ENCODE peak calls at places on chromosome 13, in seven cellular contexts. B is stomach, V is K562, G is tibial nerve, F is transverse colon, E is ovary, K is H1. H is an unnamed sample.

GRCh38 chr13:37617162-37617561 is 18.6 kb upstream of the POSTN start:
- DNase-seq in E (no peak), G (no peak), F (no peak), V (no peak), K (no peak), B (no peak), H (no peak)

GRCh38 chr13:112822851-112823250 is 133.0 kb downstream of the ATP11A start:
- DNase-seq in B (peak), E (no peak), K (no peak), F (no peak), G (no peak), V (no peak), H (no peak)

GRCh38 chr13:47959468-47960088 is 41.5 kb downstream of the SUCLA2 start:
- DNase-seq in F (no peak), E (no peak), G (no peak), K (no peak), B (no peak), V (no peak), H (no peak)

GRCh38 chr13:45205124-45205523 is 4.3 kb upstream of the KCTD4 start:
- DNase-seq in B (no peak), K (no peak), G (no peak), V (no peak), E (no peak), F (no peak), H (no peak)

GRCh38 chr13:79404985-79405384 is 1.1 kb downstream of the RBM26 start:
- DNase-seq in V (no peak), B (no peak), F (no peak), G (no peak), E (no peak), K (no peak), H (no peak)

GRCh38 chr13:70849267-70849666 is 741.0 kb upstream of the KLHL1 start:
- DNase-seq in K (no peak), V (no peak), F (no peak), B (no peak), E (no peak), G (no peak), H (no peak)

GRCh38 chr13:52665325-52665724 is 12.7 kb downstream of the SUGT1 start:
- DNase-seq in V (peak), B (no peak), E (no peak), G (no peak), F (no peak), K (no peak), H (no peak)

GRCh38 chr13:28117689-28118377 is 17.5 kb upstream of the FLT3 start:
- DNase-seq in F (peak), V (no peak), E (no peak), B (peak), K (no peak), G (no peak), H (no peak)

GRCh38 chr13:25446261-25446660 is 74.5 kb downstream of the ATP8A2 start:
- DNase-seq in G (no peak), E (no peak), K (no peak), B (no peak), V (no peak), F (no peak), H (no peak)

GRCh38 chr13:25447396-25447795 is 75.6 kb downstream of the ATP8A2 start:
- DNase-seq in F (no peak), K (no peak), E (no peak), G (no peak), V (no peak), B (no peak), H (no peak)
- TF ChIP-seq CTCF in F (no peak), K (no peak), E (no peak), G (no peak), V (no peak), B (no peak), H (no peak)

DNA sequence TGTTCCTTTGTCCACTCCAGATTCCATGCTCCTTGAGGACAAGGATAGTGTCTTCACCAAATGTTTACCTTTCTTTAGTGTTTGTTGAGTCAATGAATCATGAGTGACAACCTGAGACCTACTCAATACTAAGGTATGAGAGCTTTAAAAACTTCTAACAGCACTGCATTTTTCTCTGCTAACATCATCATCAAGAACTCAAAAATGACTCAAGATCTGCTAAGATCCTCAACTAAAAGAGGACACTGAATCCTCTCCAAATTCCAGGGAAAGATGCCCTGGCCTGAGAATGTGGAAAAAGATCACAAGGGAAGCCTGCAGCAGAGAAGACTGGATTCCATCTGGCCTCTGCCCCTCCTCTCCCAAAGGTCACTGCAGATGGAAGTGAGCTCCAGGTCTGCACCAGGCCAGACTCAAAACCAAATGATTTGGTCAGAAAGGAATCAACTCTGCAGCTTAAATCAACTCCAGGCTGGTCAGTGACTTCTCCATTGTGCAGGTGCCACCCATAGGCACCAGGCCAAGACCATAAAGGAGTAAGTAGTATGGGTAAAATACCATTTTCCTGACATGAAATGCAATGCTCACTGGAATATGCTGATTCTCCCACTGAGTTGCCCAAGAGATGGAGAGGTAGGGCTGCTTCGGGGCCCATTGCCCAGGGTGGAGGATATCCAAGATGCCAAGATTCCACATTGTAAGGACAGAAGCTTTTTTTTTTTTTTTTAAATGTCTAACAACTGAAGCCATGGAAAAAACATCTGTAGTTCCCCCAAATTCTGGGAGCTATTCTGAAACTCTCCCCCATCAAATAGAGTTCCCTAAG is 89.5 kb upstream of the DOCK9 start:
- DNase-seq in F (no peak), K (no peak), V (no peak), B (no peak), G (no peak), E (no peak), H (no peak)
- TF ChIP-seq EP300 in F (no peak), K (no peak), V (no peak), B (no peak), G (no peak), E (no peak), H (peak)

GRCh38 chr13:40992678-40993077 is 26.4 kb downstream of the ELF1 start:
- DNase-seq in V (no peak), K (no peak), E (no peak), G (no peak), B (no peak), F (no peak), H (no peak)

GRCh38 chr13:40995997-40996396 is 23.1 kb downstream of the ELF1 start:
- DNase-seq in G (no peak), F (no peak), K (no peak), B (no peak), V (no peak), E (no peak), H (no peak)

GRCh38 chr13:40994581-40995230 is 24.4 kb downstream of the ELF1 start:
- DNase-seq in F (no peak), V (no peak), E (no peak), G (no peak), B (no peak), K (no peak), H (no peak)

GRCh38 chr13:40993119-40993518 is 26.0 kb downstream of the ELF1 start:
- DNase-seq in V (no peak), B (no peak), G (no peak), F (peak), E (no peak), K (no peak), H (no peak)

DNA sequence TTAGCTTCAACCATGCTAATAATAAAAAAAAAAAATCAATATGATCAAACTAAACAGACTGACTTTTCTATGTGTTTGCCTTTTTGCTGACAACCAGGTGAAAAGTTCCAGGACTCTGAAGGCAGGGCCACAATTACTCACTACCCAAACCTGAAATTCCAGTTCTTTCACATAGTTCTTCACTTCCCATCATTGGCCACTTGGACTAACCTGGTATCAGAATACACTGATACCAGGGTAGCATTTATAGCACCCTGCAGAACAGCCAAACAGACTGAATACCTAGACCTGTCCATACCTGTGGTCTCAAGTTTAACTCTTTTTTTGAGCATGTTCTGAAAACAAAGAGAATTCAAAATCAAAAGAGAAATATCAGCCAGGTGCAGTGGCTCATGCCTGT is 25.1 kb downstream of the ELF1 start:
- DNase-seq in B (peak), V (no peak), F (peak), E (no peak), G (no peak), K (no peak), H (peak)
- TF ChIP-seq CTCF in B (no peak), V (no peak), F (no peak), E (no peak), G (no peak), K (no peak), H (peak)

GRCh38 chr13:99652901-99653300 is 151.6 kb downstream of the TM9SF2 start:
- DNase-seq in F (no peak), B (no peak), K (no peak), E (no peak), G (no peak), V (no peak), H (no peak)
- TF ChIP-seq EP300 in F (no peak), B (no peak), K (no peak), E (no peak), G (no peak), V (no peak), H (no peak)

GRCh38 chr13:40292536-40292935 is 373.9 kb downstream of the FOXO1 start:
- DNase-seq in G (no peak), K (no peak), B (no peak), V (no peak), F (no peak), E (no peak), H (no peak)
- TF ChIP-seq CTCF in G (no peak), K (no peak), B (no peak), V (no peak), F (no peak), E (no peak), H (no peak)

DNA sequence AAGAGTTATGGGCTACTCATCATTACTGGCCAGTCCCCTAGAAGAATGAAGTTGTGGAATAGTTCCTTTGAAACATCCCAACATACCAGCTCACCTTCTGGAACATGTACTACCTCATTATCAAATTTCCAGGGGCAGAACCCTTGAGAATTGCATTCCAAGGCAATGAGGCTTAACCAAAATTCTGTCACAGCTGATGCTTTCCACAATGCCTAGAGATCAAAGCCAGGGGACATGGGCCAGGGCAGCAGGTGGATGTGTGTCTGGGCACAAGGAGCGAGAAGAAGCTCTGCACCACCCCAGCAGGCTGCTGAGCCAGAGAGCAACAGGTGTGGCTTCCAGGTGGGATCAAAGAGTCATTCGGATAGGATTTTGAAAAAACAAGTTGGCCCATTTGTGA is 362.1 kb downstream of the EFNB2 start:
- DNase-seq in V (no peak), K (no peak), E (no peak), G (no peak), F (no peak), B (no peak), H (no peak)
- TF ChIP-seq EP300 in V (no peak), K (no peak), E (no peak), G (no peak), F (no peak), B (no peak), H (no peak)

GRCh38 chr13:102311433-102311796 is 90.4 kb downstream of the FGF14 start:
- DNase-seq in F (no peak), K (no peak), B (no peak), G (no peak), E (no peak), V (no peak), H (no peak)

GRCh38 chr13:102311901-102312300 is 89.9 kb downstream of the FGF14 start:
- DNase-seq in K (no peak), E (no peak), V (no peak), F (no peak), G (no peak), B (no peak), H (no peak)

GRCh38 chr13:102309110-102309509 is 92.7 kb downstream of the FGF14 start:
- DNase-seq in E (no peak), G (no peak), B (no peak), K (no peak), F (no peak), V (no peak), H (no peak)

GRCh38 chr13:102312841-102313240 is 89.0 kb downstream of the FGF14 start:
- DNase-seq in K (no peak), V (no peak), G (no peak), F (no peak), B (no peak), E (no peak), H (no peak)

DNA sequence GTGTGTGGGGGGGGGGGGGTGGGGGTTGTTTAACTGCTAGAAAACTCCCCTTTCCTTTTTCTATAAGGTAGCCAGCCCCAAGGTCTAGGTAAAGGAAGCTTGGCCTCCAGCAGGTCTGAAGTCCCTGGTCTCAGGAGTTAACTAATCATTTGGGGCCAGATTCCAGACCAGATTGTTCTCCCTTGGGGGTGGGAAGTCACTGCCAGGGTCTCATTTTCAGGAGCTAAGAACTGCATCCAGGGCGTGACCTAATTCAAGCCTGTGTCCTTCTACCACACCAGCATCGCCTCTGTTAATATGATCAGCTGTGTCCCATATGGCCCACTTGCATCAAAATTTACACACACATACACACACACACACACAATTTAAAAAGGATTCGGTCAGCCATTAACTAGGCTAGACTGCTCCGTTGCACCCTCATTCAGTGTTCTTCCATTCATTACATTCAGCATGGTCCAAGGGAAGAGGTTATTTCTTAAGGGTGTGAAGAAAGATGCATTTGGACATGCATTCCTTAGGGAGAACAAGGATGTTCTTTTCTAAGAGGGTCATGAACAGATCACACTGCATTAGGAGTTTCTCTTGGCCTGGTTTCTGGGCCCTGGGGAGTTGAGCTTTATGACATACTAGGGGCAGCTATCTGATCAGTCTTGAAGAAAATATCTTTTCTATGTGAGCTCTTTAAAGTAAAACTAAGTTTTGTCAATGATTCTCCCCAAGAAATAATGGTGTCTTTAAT is 91.0 kb downstream of the FGF14 start:
- DNase-seq in E (no peak), F (no peak), V (no peak), K (no peak), B (no peak), G (peak), H (no peak)
- TF ChIP-seq CTCF in E (no peak), F (no peak), V (no peak), K (no peak), B (no peak), G (no peak), H (no peak)